ENCODE peak calls at places on chromosomes 12 and 14, in eight cellular contexts. P is astrocyte of the spinal cord; H is Panc1; J is stimulated activated naive CD4-positive, alpha-beta T cell; G is HT-29; B is D341Med; V is mucosa of descending colon; F is GM23338. T is an unnamed sample.

GRCh38 chr14:94355191-94355794 is 32.2 kb upstream of the SERPINA6 start:
- DNase-seq in P (peak), H (no peak), J (no peak), G (no peak), B (peak), V (peak), F (peak), T (peak)

GRCh38 chr14:64196668-64197411 is 97.3 kb downstream of the ESR2 start:
- DNase-seq in P (peak), H (no peak), J (no peak), G (no peak), B (no peak), V (peak), F (peak), T (no peak)

GRCh38 chr12:132106921-132107320 is 37.2 kb downstream of the DDX51 start:
- DNase-seq in P (no peak), H (no peak), J (no peak), G (no peak), B (no peak), V (no peak), F (no peak), T (no peak)

GRCh38 chr12:39476894-39477293 is 34.0 kb upstream of the KIF21A start:
- DNase-seq in P (no peak), H (no peak), J (no peak), G (no peak), B (no peak), V (no peak), F (no peak), T (no peak)

GRCh38 chr14:35963209-35963608 is 137.1 kb downstream of the BRMS1L start:
- DNase-seq in P (no peak), H (no peak), J (no peak), G (peak), B (peak), V (no peak), F (peak), T (no peak)

GRCh38 chr12:28191018-28191595 is 851 bp downstream of the CCDC91 start:
- DNase-seq in P (no peak), H (no peak), J (no peak), G (no peak), B (peak), V (peak), F (peak), T (no peak)

GRCh38 chr12:51200806-51201205 is 17.1 kb downstream of the POU6F1 start:
- DNase-seq in P (no peak), H (no peak), J (no peak), G (no peak), B (no peak), V (no peak), F (no peak), T (no peak)

GRCh38 chr14:77130386-77130785 is 11.2 kb downstream of the ZDHHC22 start:
- DNase-seq in P (no peak), H (no peak), J (no peak), G (no peak), B (no peak), V (no peak), F (no peak), T (no peak)

GRCh38 chr14:95440951-95441350 is 75.5 kb downstream of the SYNE3 start:
- DNase-seq in P (no peak), H (no peak), J (no peak), G (no peak), B (no peak), V (no peak), F (no peak), T (no peak)

GRCh38 chr12:122949405-122949804 is 16.9 kb downstream of the ABCB9 start:
- DNase-seq in P (no peak), H (no peak), J (no peak), G (no peak), B (peak), V (no peak), F (no peak), T (peak)

GRCh38 chr12:108305520-108305919 is 33.6 kb downstream of the CMKLR1 start:
- DNase-seq in P (peak), H (no peak), J (no peak), G (peak), B (no peak), V (peak), F (no peak), T (peak)

GRCh38 chr12:5013206-5013830 is 30.4 kb upstream of the KCNA5 start:
- DNase-seq in P (peak), H (no peak), J (no peak), G (no peak), B (no peak), V (no peak), F (no peak), T (no peak)

GRCh38 chr12:25796523-25797000 is 161.9 kb upstream of the RASSF8 start:
- DNase-seq in P (peak), H (no peak), J (no peak), G (no peak), B (no peak), V (no peak), F (no peak), T (no peak)

GRCh38 chr14:33737446-33737845 is 213.4 kb downstream of the EGLN3 start:
- DNase-seq in P (peak), H (no peak), J (no peak), G (no peak), B (no peak), V (no peak), F (no peak), T (no peak)

GRCh38 chr14:84792722-84793410 is 737.1 kb upstream of the FLRT2 start:
- DNase-seq in P (no peak), H (no peak), J (no peak), G (no peak), B (no peak), V (no peak), F (no peak), T (no peak)

GRCh38 chr12:89947437-89948265 is 239.0 kb upstream of the ATP2B1 start:
- DNase-seq in P (peak), H (peak), J (no peak), G (no peak), B (no peak), V (no peak), F (peak), T (no peak)

GRCh38 chr14:68692916-68693771 is 99.7 kb downstream of the ZFP36L1 start:
- DNase-seq in P (peak), H (no peak), J (no peak), G (no peak), B (no peak), V (no peak), F (no peak), T (no peak)

GRCh38 chr12:16530268-16530865 is 75.6 kb downstream of the LMO3 start:
- DNase-seq in P (no peak), H (no peak), J (no peak), G (no peak), B (no peak), V (no peak), F (no peak), T (no peak)

GRCh38 chr12:94561943-94562411 is 88.4 kb downstream of the TMCC3 start:
- DNase-seq in P (peak), H (no peak), J (no peak), G (no peak), B (no peak), V (peak), F (no peak), T (no peak)

GRCh38 chr12:29067430-29067829 is 81.6 kb upstream of the FAR2 start:
- DNase-seq in P (no peak), H (no peak), J (no peak), G (no peak), B (no peak), V (no peak), F (no peak), T (no peak)

GRCh38 chr12:31756977-31757420 is 28.2 kb upstream of the AMN1 start:
- DNase-seq in P (no peak), H (no peak), J (no peak), G (no peak), B (no peak), V (no peak), F (no peak), T (no peak)

GRCh38 chr12:118922405-118922804 is 58.9 kb upstream of the SRRM4 start:
- DNase-seq in P (no peak), H (no peak), J (no peak), G (no peak), B (no peak), V (no peak), F (peak), T (no peak)

GRCh38 chr12:57430931-57431566 is at the start of gene R3HDM2:
- DNase-seq in P (peak), H (peak), J (peak), G (peak), B (peak), V (peak), F (peak), T (peak)

GRCh38 chr12:64618953-64619590 is 8.8 kb downstream of the RASSF3 start:
- DNase-seq in P (peak), H (no peak), J (no peak), G (no peak), B (no peak), V (no peak), F (no peak), T (no peak)

GRCh38 chr14:68807148-68807600 is 14.3 kb upstream of the ZFP36L1 start:
- DNase-seq in P (peak), H (no peak), J (no peak), G (peak), B (peak), V (peak), F (no peak), T (peak)

GRCh38 chr12:111607239-111607638 is 8.1 kb upstream of the ATXN2 start:
- DNase-seq in P (no peak), H (no peak), J (no peak), G (no peak), B (no peak), V (no peak), F (peak), T (no peak)

GRCh38 chr14:81363746-81364400 is 36.3 kb downstream of the STON2 start:
- DNase-seq in P (peak), H (no peak), J (no peak), G (no peak), B (no peak), V (no peak), F (no peak), T (no peak)

GRCh38 chr14:59376691-59377090 is 88.5 kb downstream of the GPR135 start:
- DNase-seq in P (no peak), H (no peak), J (no peak), G (no peak), B (no peak), V (no peak), F (no peak), T (no peak)

GRCh38 chr12:103373088-103373523 is 122.7 kb downstream of the C12orf42 start:
- DNase-seq in P (no peak), H (no peak), J (no peak), G (no peak), B (no peak), V (no peak), F (no peak), T (no peak)

GRCh38 chr12:15978431-15978950 is 67.4 kb downstream of the DERA start:
- DNase-seq in P (peak), H (no peak), J (no peak), G (no peak), B (no peak), V (no peak), F (no peak), T (no peak)